ENCODE peak calls at places on chromosomes 16 and 17, in four cellular contexts. One of them, this sample, is unnamed.
A peak's percentile ranks its signal among the peaks of the same experiment; 100 is the strongest.

GRCh38 chr17:77456951-77457548 is 316.3 kb downstream of the SEC14L1 start:
- DNase-seq in left colon: no peak
- DNase-seq in T-cell: no peak
- DNase-seq in iPS DF 19.7: no peak
- DNase-seq in this sample: no peak

GRCh38 chr16:11497329-11497805 is 89.4 kb downstream of the LITAF start:
- DNase-seq in left colon: peak; percentile 84
- DNase-seq in T-cell: no peak
- DNase-seq in iPS DF 19.7: no peak
- DNase-seq in this sample: no peak

GRCh38 chr17:6823011-6823442 is 8.5 kb downstream of the TEKT1 start:
- DNase-seq in left colon: no peak
- DNase-seq in T-cell: no peak
- DNase-seq in iPS DF 19.7: no peak
- DNase-seq in this sample: no peak

GRCh38 chr17:54899201-54899600 is 1.5 kb upstream of the TOM1L1 start:
- DNase-seq in left colon: no peak
- DNase-seq in T-cell: no peak
- DNase-seq in iPS DF 19.7: no peak
- DNase-seq in this sample: no peak

GRCh38 chr16:11743308-11744074 is 834 bp upstream of the TXNDC11 start:
- DNase-seq in left colon: peak; percentile 59
- DNase-seq in T-cell: no peak
- DNase-seq in iPS DF 19.7: no peak
- DNase-seq in this sample: no peak

GRCh38 chr17:78391843-78392242 is 13.4 kb downstream of the PGS1 start:
- DNase-seq in left colon: no peak
- DNase-seq in T-cell: no peak
- DNase-seq in iPS DF 19.7: no peak
- DNase-seq in this sample: no peak

GRCh38 chr16:73365010-73365409 is 317.1 kb upstream of the ZFHX3 start:
- DNase-seq in left colon: no peak
- DNase-seq in T-cell: no peak
- DNase-seq in iPS DF 19.7: no peak
- DNase-seq in this sample: no peak

GRCh38 chr17:77834170-77835115 is 124.1 kb upstream of the TNRC6C start:
- DNase-seq in left colon: peak; percentile 56
- DNase-seq in T-cell: peak; percentile 26
- DNase-seq in iPS DF 19.7: no peak
- DNase-seq in this sample: peak; percentile 50

GRCh38 chr17:81806461-81807209 is 2.7 kb downstream of the GCGR start:
- DNase-seq in left colon: no peak
- DNase-seq in T-cell: no peak
- DNase-seq in iPS DF 19.7: no peak
- DNase-seq in this sample: no peak

GRCh38 chr16:13909069-13909468 is 10.9 kb upstream of the ERCC4 start:
- DNase-seq in left colon: no peak
- DNase-seq in T-cell: no peak
- DNase-seq in iPS DF 19.7: no peak
- DNase-seq in this sample: no peak

GRCh38 chr16:69266334-69267063 is 44.7 kb upstream of the VPS4A start:
- DNase-seq in left colon: no peak
- DNase-seq in T-cell: no peak
- DNase-seq in iPS DF 19.7: no peak
- DNase-seq in this sample: no peak

GRCh38 chr16:2365895-2366294 is 25.4 kb upstream of the ABCA3 start:
- DNase-seq in left colon: no peak
- DNase-seq in T-cell: no peak
- DNase-seq in iPS DF 19.7: no peak
- DNase-seq in this sample: no peak

GRCh38 chr17:52138752-52139151 is 19.8 kb downstream of the CA10 start:
- DNase-seq in left colon: no peak
- DNase-seq in T-cell: no peak
- DNase-seq in iPS DF 19.7: no peak
- DNase-seq in this sample: no peak

GRCh38 chr17:57006040-57006439 is 28.1 kb downstream of the SCPEP1 start:
- DNase-seq in left colon: no peak
- DNase-seq in T-cell: no peak
- DNase-seq in iPS DF 19.7: no peak
- DNase-seq in this sample: no peak

GRCh38 chr16:57012353-57012752 is 23.0 kb downstream of the NLRC5 start:
- DNase-seq in left colon: no peak
- DNase-seq in T-cell: no peak
- DNase-seq in iPS DF 19.7: no peak
- DNase-seq in this sample: no peak

GRCh38 chr16:77995843-77996455 is 26.4 kb upstream of the CLEC3A start:
- DNase-seq in left colon: no peak
- DNase-seq in T-cell: no peak
- DNase-seq in iPS DF 19.7: no peak
- DNase-seq in this sample: no peak

GRCh38 chr17:27848941-27849340 is 44.2 kb downstream of the LYRM9 start:
- DNase-seq in left colon: no peak
- DNase-seq in T-cell: no peak
- DNase-seq in iPS DF 19.7: no peak
- DNase-seq in this sample: no peak

GRCh38 chr16:84819644-84820304 is at the start of gene CRISPLD2:
- DNase-seq in left colon: peak; percentile 91
- DNase-seq in T-cell: peak; percentile 84
- DNase-seq in iPS DF 19.7: no peak
- DNase-seq in this sample: peak; percentile 89

GRCh38 chr16:27689711-27690110 is 139.8 kb downstream of the KATNIP start:
- DNase-seq in left colon: no peak
- DNase-seq in T-cell: no peak
- DNase-seq in iPS DF 19.7: no peak
- DNase-seq in this sample: no peak

GRCh38 chr16:8641671-8642070 is 20.2 kb downstream of the METTL22 start:
- DNase-seq in left colon: no peak
- DNase-seq in T-cell: no peak
- DNase-seq in iPS DF 19.7: no peak
- DNase-seq in this sample: no peak

GRCh38 chr16:46801428-46802049 is 29.4 kb downstream of the C16orf87 start:
- DNase-seq in left colon: no peak
- DNase-seq in T-cell: no peak
- DNase-seq in iPS DF 19.7: no peak
- DNase-seq in this sample: peak; percentile 11

GRCh38 chr16:82748026-82748425 is 121.3 kb downstream of the CDH13 start:
- DNase-seq in left colon: no peak
- DNase-seq in T-cell: no peak
- DNase-seq in iPS DF 19.7: no peak
- DNase-seq in this sample: no peak

This sample was measured in NT2/D1.